ENCODE peak calls at places on chromosomes 2 and 18, in five cellular contexts. One of them, this sample, is unnamed.

GRCh38 chr2:234843411-234843810 is 108.4 kb upstream of the SH3BP4 start:
- DNase-seq in left lung: no peak
- DNase-seq in activated CD4-positive, CD25-positive, alpha-beta regulatory T cell: no peak
- DNase-seq in cardiac septum: no peak
- DNase-seq in activated T-cell treated with anti-CD3 and anti-CD28 coated beads for 1 hour: no peak
- DNase-seq in this sample: no peak

GRCh38 chr2:236262238-236262637 is 2.0 kb downstream of the ASB18 start:
- DNase-seq in activated T-cell treated with anti-CD3 and anti-CD28 coated beads for 1 hour: no peak
- DNase-seq in cardiac septum: no peak
- DNase-seq in left lung: no peak
- DNase-seq in activated CD4-positive, CD25-positive, alpha-beta regulatory T cell: no peak
- DNase-seq in this sample: no peak

GRCh38 chr2:196166876-196167275 is 4.5 kb downstream of the STK17B start:
- DNase-seq in activated CD4-positive, CD25-positive, alpha-beta regulatory T cell: no peak
- DNase-seq in cardiac septum: no peak
- DNase-seq in left lung: no peak
- DNase-seq in activated T-cell treated with anti-CD3 and anti-CD28 coated beads for 1 hour: no peak
- DNase-seq in this sample: peak

GRCh38 chr2:240988571-240989271 is 9.7 kb upstream of the SNED1 start:
- DNase-seq in activated T-cell treated with anti-CD3 and anti-CD28 coated beads for 1 hour: no peak
- DNase-seq in left lung: peak
- DNase-seq in cardiac septum: peak
- DNase-seq in activated CD4-positive, CD25-positive, alpha-beta regulatory T cell: no peak
- DNase-seq in this sample: no peak

GRCh38 chr2:20165677-20166509 is 59.0 kb downstream of the SDC1 start:
- DNase-seq in activated T-cell treated with anti-CD3 and anti-CD28 coated beads for 1 hour: no peak
- DNase-seq in cardiac septum: no peak
- DNase-seq in left lung: no peak
- DNase-seq in activated CD4-positive, CD25-positive, alpha-beta regulatory T cell: no peak
- DNase-seq in this sample: no peak

GRCh38 chr2:177747384-177747783 is 325.2 kb downstream of the PDE11A start:
- DNase-seq in left lung: no peak
- DNase-seq in activated CD4-positive, CD25-positive, alpha-beta regulatory T cell: no peak
- DNase-seq in cardiac septum: no peak
- DNase-seq in activated T-cell treated with anti-CD3 and anti-CD28 coated beads for 1 hour: no peak
- DNase-seq in this sample: no peak

GRCh38 chr2:158931577-158931976 is 36.9 kb upstream of the TANC1 start:
- DNase-seq in cardiac septum: no peak
- DNase-seq in activated CD4-positive, CD25-positive, alpha-beta regulatory T cell: no peak
- DNase-seq in activated T-cell treated with anti-CD3 and anti-CD28 coated beads for 1 hour: no peak
- DNase-seq in left lung: no peak
- DNase-seq in this sample: no peak

GRCh38 chr2:101152195-101153076 is 1.3 kb upstream of the TBC1D8 start:
- DNase-seq in activated T-cell treated with anti-CD3 and anti-CD28 coated beads for 1 hour: no peak
- DNase-seq in left lung: no peak
- DNase-seq in activated CD4-positive, CD25-positive, alpha-beta regulatory T cell: no peak
- DNase-seq in cardiac septum: peak
- DNase-seq in this sample: no peak

GRCh38 chr2:238459081-238459629 is 32.4 kb downstream of the ASB1 start:
- DNase-seq in activated CD4-positive, CD25-positive, alpha-beta regulatory T cell: no peak
- DNase-seq in activated T-cell treated with anti-CD3 and anti-CD28 coated beads for 1 hour: no peak
- DNase-seq in cardiac septum: no peak
- DNase-seq in left lung: no peak
- DNase-seq in this sample: no peak

GRCh38 chr2:188345020-188345419 is 53.3 kb downstream of the GULP1 start:
- DNase-seq in cardiac septum: no peak
- DNase-seq in left lung: no peak
- DNase-seq in activated T-cell treated with anti-CD3 and anti-CD28 coated beads for 1 hour: no peak
- DNase-seq in activated CD4-positive, CD25-positive, alpha-beta regulatory T cell: no peak
- DNase-seq in this sample: no peak

GRCh38 chr2:24008672-24009366 is 1.1 kb upstream of the MFSD2B start:
- DNase-seq in cardiac septum: no peak
- DNase-seq in activated T-cell treated with anti-CD3 and anti-CD28 coated beads for 1 hour: no peak
- DNase-seq in activated CD4-positive, CD25-positive, alpha-beta regulatory T cell: no peak
- DNase-seq in left lung: no peak
- DNase-seq in this sample: no peak

GRCh38 chr2:186105016-186105415 is 366.4 kb downstream of the FSIP2 start:
- DNase-seq in activated CD4-positive, CD25-positive, alpha-beta regulatory T cell: no peak
- DNase-seq in activated T-cell treated with anti-CD3 and anti-CD28 coated beads for 1 hour: no peak
- DNase-seq in cardiac septum: no peak
- DNase-seq in left lung: no peak
- DNase-seq in this sample: no peak

GRCh38 chr2:109196081-109196875 is 67.3 kb downstream of the SH3RF3 start:
- DNase-seq in cardiac septum: no peak
- DNase-seq in activated T-cell treated with anti-CD3 and anti-CD28 coated beads for 1 hour: no peak
- DNase-seq in left lung: no peak
- DNase-seq in activated CD4-positive, CD25-positive, alpha-beta regulatory T cell: no peak
- DNase-seq in this sample: no peak

GRCh38 chr2:111919794-111920608 is 21.6 kb downstream of the MERTK start:
- DNase-seq in cardiac septum: no peak
- DNase-seq in left lung: peak
- DNase-seq in activated CD4-positive, CD25-positive, alpha-beta regulatory T cell: no peak
- DNase-seq in activated T-cell treated with anti-CD3 and anti-CD28 coated beads for 1 hour: no peak
- DNase-seq in this sample: no peak

GRCh38 chr18:73577365-73577764 is 570.3 kb downstream of the FBXO15 start:
- DNase-seq in activated CD4-positive, CD25-positive, alpha-beta regulatory T cell: no peak
- DNase-seq in activated T-cell treated with anti-CD3 and anti-CD28 coated beads for 1 hour: no peak
- DNase-seq in left lung: no peak
- DNase-seq in cardiac septum: no peak
- DNase-seq in this sample: no peak

GRCh38 chr18:2430191-2430590 is 141.1 kb downstream of the METTL4 start:
- DNase-seq in left lung: no peak
- DNase-seq in activated CD4-positive, CD25-positive, alpha-beta regulatory T cell: no peak
- DNase-seq in cardiac septum: no peak
- DNase-seq in activated T-cell treated with anti-CD3 and anti-CD28 coated beads for 1 hour: no peak
- DNase-seq in this sample: no peak